ENCODE peak calls at places on chromosomes 11 and 22, in eight cellular contexts. One of them, this sample, is unnamed. For H3K9me3 and H3K36me3, the result is how much of the 10 kb centered on the place peaks cover.

GRCh38 chr11:65057526-65057925 is 827 bp downstream of the NAALADL1 start:
- DNase-seq in HCT116: no peak
- DNase-seq in right atrium auricular region: no peak
- DNase-seq in adipocyte: no peak
- DNase-seq in left ventricle myocardium inferior: no peak
- DNase-seq in GM23248: no peak
- DNase-seq in IMR-90: no peak
- DNase-seq in mucosa of descending colon: no peak
- DNase-seq in this sample: no peak

GRCh38 chr11:95567685-95568084 is 221.9 kb downstream of the FAM76B start:
- DNase-seq in HCT116: no peak
- DNase-seq in right atrium auricular region: no peak
- DNase-seq in adipocyte: peak
- DNase-seq in left ventricle myocardium inferior: no peak
- DNase-seq in GM23248: peak
- DNase-seq in IMR-90: peak
- DNase-seq in mucosa of descending colon: no peak
- DNase-seq in this sample: no peak

GRCh38 chr11:118928870-118929495 is 3.3 kb upstream of the BCL9L start:
- DNase-seq in HCT116: no peak
- DNase-seq in right atrium auricular region: no peak
- DNase-seq in adipocyte: peak
- DNase-seq in left ventricle myocardium inferior: peak
- DNase-seq in GM23248: peak
- DNase-seq in IMR-90: peak
- DNase-seq in mucosa of descending colon: peak
- DNase-seq in this sample: peak

GRCh38 chr11:35619754-35620640 is 1.7 kb downstream of the FJX1 start:
- DNase-seq in HCT116: no peak
- DNase-seq in right atrium auricular region: no peak
- DNase-seq in adipocyte: peak
- DNase-seq in left ventricle myocardium inferior: peak
- DNase-seq in GM23248: no peak
- DNase-seq in IMR-90: peak
- DNase-seq in mucosa of descending colon: peak
- DNase-seq in this sample: peak

GRCh38 chr11:27592111-27592780 is 85.7 kb upstream of the LIN7C start:
- DNase-seq in HCT116: no peak
- DNase-seq in right atrium auricular region: no peak
- DNase-seq in adipocyte: peak
- DNase-seq in left ventricle myocardium inferior: no peak
- DNase-seq in GM23248: peak
- DNase-seq in IMR-90: peak
- DNase-seq in mucosa of descending colon: no peak
- DNase-seq in this sample: no peak

GRCh38 chr11:112784323-112785073 is 176.7 kb upstream of the NCAM1 start:
- DNase-seq in HCT116: no peak
- DNase-seq in right atrium auricular region: peak
- DNase-seq in adipocyte: no peak
- DNase-seq in left ventricle myocardium inferior: peak
- DNase-seq in GM23248: peak
- DNase-seq in IMR-90: no peak
- DNase-seq in mucosa of descending colon: no peak
- DNase-seq in this sample: peak

GRCh38 chr22:25448435-25449051 is 115.9 kb upstream of the GRK3 start:
- DNase-seq in HCT116: no peak
- DNase-seq in right atrium auricular region: no peak
- DNase-seq in adipocyte: peak
- DNase-seq in left ventricle myocardium inferior: no peak
- DNase-seq in GM23248: peak
- DNase-seq in IMR-90: peak
- DNase-seq in mucosa of descending colon: no peak
- DNase-seq in this sample: no peak

GRCh38 chr11:19380375-19380774 is 139.6 kb upstream of the E2F8 start:
- DNase-seq in HCT116: peak
- DNase-seq in right atrium auricular region: peak
- DNase-seq in adipocyte: peak
- DNase-seq in left ventricle myocardium inferior: no peak
- DNase-seq in GM23248: peak
- DNase-seq in IMR-90: peak
- DNase-seq in mucosa of descending colon: no peak
- DNase-seq in this sample: peak

GRCh38 chr11:64044730-64045386 is 9.1 kb downstream of the FLRT1 start:
- DNase-seq in HCT116: no peak
- DNase-seq in right atrium auricular region: no peak
- DNase-seq in adipocyte: no peak
- DNase-seq in left ventricle myocardium inferior: no peak
- DNase-seq in GM23248: no peak
- DNase-seq in IMR-90: no peak
- DNase-seq in mucosa of descending colon: no peak
- DNase-seq in this sample: no peak

GRCh38 chr11:95821640-95822039 is 31.3 kb downstream of the CEP57 start:
- DNase-seq in HCT116: no peak
- DNase-seq in right atrium auricular region: no peak
- DNase-seq in adipocyte: peak
- DNase-seq in left ventricle myocardium inferior: no peak
- DNase-seq in GM23248: peak
- DNase-seq in IMR-90: peak
- DNase-seq in mucosa of descending colon: no peak
- DNase-seq in this sample: no peak

GRCh38 chr11:97290444-97291041 is 900.7 kb downstream of the JRKL start:
- DNase-seq in HCT116: no peak
- DNase-seq in right atrium auricular region: no peak
- DNase-seq in adipocyte: no peak
- DNase-seq in left ventricle myocardium inferior: no peak
- DNase-seq in GM23248: no peak
- DNase-seq in IMR-90: no peak
- DNase-seq in mucosa of descending colon: no peak
- DNase-seq in this sample: no peak

GRCh38 chr11:122139595-122139866 is 23.5 kb upstream of the BLID start:
- DNase-seq in HCT116: no peak
- DNase-seq in right atrium auricular region: no peak
- DNase-seq in adipocyte: no peak
- DNase-seq in left ventricle myocardium inferior: no peak
- DNase-seq in GM23248: no peak
- DNase-seq in IMR-90: peak
- DNase-seq in mucosa of descending colon: no peak
- DNase-seq in this sample: no peak

GRCh38 chr22:20316844-20317401 is 2.9 kb downstream of the DGCR6L start:
- DNase-seq in HCT116: no peak
- DNase-seq in right atrium auricular region: no peak
- DNase-seq in adipocyte: no peak
- DNase-seq in left ventricle myocardium inferior: no peak
- DNase-seq in GM23248: no peak
- DNase-seq in IMR-90: no peak
- DNase-seq in mucosa of descending colon: no peak
- DNase-seq in this sample: no peak

GRCh38 chr11:96177132-96177531 is 165.9 kb downstream of the MAML2 start:
- DNase-seq in HCT116: no peak
- DNase-seq in right atrium auricular region: no peak
- DNase-seq in adipocyte: no peak
- DNase-seq in left ventricle myocardium inferior: no peak
- DNase-seq in GM23248: no peak
- DNase-seq in IMR-90: no peak
- DNase-seq in mucosa of descending colon: no peak
- DNase-seq in this sample: no peak

GRCh38 chr11:71451596-71452353 is 1.2 kb upstream of the NADSYN1 start:
- DNase-seq in HCT116: no peak
- DNase-seq in right atrium auricular region: no peak
- DNase-seq in adipocyte: no peak
- DNase-seq in left ventricle myocardium inferior: no peak
- DNase-seq in GM23248: no peak
- DNase-seq in IMR-90: no peak
- DNase-seq in mucosa of descending colon: peak
- DNase-seq in this sample: no peak

GRCh38 chr11:129323896-129324522 is 51.6 kb upstream of the BARX2 start:
- DNase-seq in HCT116: no peak
- DNase-seq in right atrium auricular region: no peak
- DNase-seq in adipocyte: peak
- DNase-seq in left ventricle myocardium inferior: no peak
- DNase-seq in GM23248: peak
- DNase-seq in IMR-90: peak
- DNase-seq in mucosa of descending colon: no peak
- DNase-seq in this sample: no peak

GRCh38 chr11:114893329-114893728 is 215.0 kb downstream of the NXPE2 start:
- DNase-seq in HCT116: no peak
- DNase-seq in right atrium auricular region: no peak
- DNase-seq in adipocyte: no peak
- DNase-seq in left ventricle myocardium inferior: no peak
- DNase-seq in GM23248: no peak
- DNase-seq in IMR-90: no peak
- DNase-seq in mucosa of descending colon: no peak
- DNase-seq in this sample: no peak
- H3K9me3 ChIP-seq in HCT116: under half
- H3K9me3 ChIP-seq in right atrium auricular region: under half
- H3K9me3 ChIP-seq in adipocyte: under half
- H3K9me3 ChIP-seq in left ventricle myocardium inferior: under half
- H3K9me3 ChIP-seq in GM23248: under half
- H3K9me3 ChIP-seq in IMR-90: under half
- H3K9me3 ChIP-seq in mucosa of descending colon: under half
- H3K9me3 ChIP-seq in this sample: under half

GRCh38 chr11:803770-804598 is 1.0 kb downstream of the PIDD1 start:
- DNase-seq in HCT116: no peak
- DNase-seq in right atrium auricular region: no peak
- DNase-seq in adipocyte: peak
- DNase-seq in left ventricle myocardium inferior: no peak
- DNase-seq in GM23248: no peak
- DNase-seq in IMR-90: no peak
- DNase-seq in mucosa of descending colon: peak
- DNase-seq in this sample: no peak

GRCh38 chr11:804599-804964 is 449 bp downstream of the PIDD1 start:
- DNase-seq in HCT116: no peak
- DNase-seq in right atrium auricular region: no peak
- DNase-seq in adipocyte: no peak
- DNase-seq in left ventricle myocardium inferior: no peak
- DNase-seq in GM23248: no peak
- DNase-seq in IMR-90: no peak
- DNase-seq in mucosa of descending colon: peak
- DNase-seq in this sample: no peak

GRCh38 chr11:802018-802617 is 2.9 kb downstream of the PIDD1 start:
- DNase-seq in HCT116: no peak
- DNase-seq in right atrium auricular region: no peak
- DNase-seq in adipocyte: no peak
- DNase-seq in left ventricle myocardium inferior: no peak
- DNase-seq in GM23248: no peak
- DNase-seq in IMR-90: no peak
- DNase-seq in mucosa of descending colon: no peak
- DNase-seq in this sample: no peak

GRCh38 chr11:802693-803466 is 2.2 kb downstream of the PIDD1 start:
- DNase-seq in HCT116: no peak
- DNase-seq in right atrium auricular region: no peak
- DNase-seq in adipocyte: no peak
- DNase-seq in left ventricle myocardium inferior: no peak
- DNase-seq in GM23248: no peak
- DNase-seq in IMR-90: no peak
- DNase-seq in mucosa of descending colon: no peak
- DNase-seq in this sample: no peak

GRCh38 chr11:803467-803742 is 1.6 kb downstream of the PIDD1 start:
- DNase-seq in HCT116: no peak
- DNase-seq in right atrium auricular region: no peak
- DNase-seq in adipocyte: no peak
- DNase-seq in left ventricle myocardium inferior: no peak
- DNase-seq in GM23248: no peak
- DNase-seq in IMR-90: no peak
- DNase-seq in mucosa of descending colon: no peak
- DNase-seq in this sample: no peak
- H3K4me3 ChIP-seq in HCT116: no peak
- H3K4me3 ChIP-seq in right atrium auricular region: no peak
- H3K4me3 ChIP-seq in adipocyte: no peak
- H3K4me3 ChIP-seq in left ventricle myocardium inferior: no peak
- H3K4me3 ChIP-seq in GM23248: no peak
- H3K4me3 ChIP-seq in IMR-90: no peak
- H3K4me3 ChIP-seq in mucosa of descending colon: no peak
- H3K4me3 ChIP-seq in this sample: no peak

GRCh38 chr11:48154162-48154561 is 62.4 kb upstream of the OR4B1 start:
- DNase-seq in HCT116: no peak
- DNase-seq in right atrium auricular region: no peak
- DNase-seq in adipocyte: no peak
- DNase-seq in left ventricle myocardium inferior: no peak
- DNase-seq in GM23248: peak
- DNase-seq in IMR-90: peak
- DNase-seq in mucosa of descending colon: no peak
- DNase-seq in this sample: no peak

GRCh38 chr11:48148749-48149148 is 67.9 kb upstream of the OR4B1 start:
- DNase-seq in HCT116: no peak
- DNase-seq in right atrium auricular region: no peak
- DNase-seq in adipocyte: peak
- DNase-seq in left ventricle myocardium inferior: no peak
- DNase-seq in GM23248: no peak
- DNase-seq in IMR-90: no peak
- DNase-seq in mucosa of descending colon: no peak
- DNase-seq in this sample: peak

DNA sequence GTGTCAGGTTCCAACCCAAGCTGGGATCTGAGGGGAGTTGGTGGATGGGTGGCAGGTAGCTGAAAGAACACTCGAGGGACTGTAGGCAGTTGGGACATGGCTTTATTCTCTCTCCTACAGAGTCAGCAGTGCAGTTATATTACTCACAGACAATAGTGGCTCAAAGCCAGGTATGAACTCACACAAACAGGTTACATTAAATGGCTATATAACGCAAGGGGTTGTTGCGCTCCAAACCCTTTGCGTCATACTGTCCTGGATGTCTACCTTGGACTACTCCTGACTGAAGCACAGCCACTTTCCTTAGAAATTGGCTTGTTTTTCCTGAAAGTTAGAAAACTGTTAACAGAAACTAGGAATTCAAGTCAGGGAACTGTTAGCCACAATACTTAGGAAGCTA is 66.4 kb upstream of the OR4B1 start:
- DNase-seq in HCT116: no peak
- DNase-seq in right atrium auricular region: no peak
- DNase-seq in adipocyte: peak
- DNase-seq in left ventricle myocardium inferior: no peak
- DNase-seq in GM23248: peak
- DNase-seq in IMR-90: peak
- DNase-seq in mucosa of descending colon: no peak
- DNase-seq in this sample: no peak
- H3K36me3 ChIP-seq in HCT116: under half
- H3K36me3 ChIP-seq in right atrium auricular region: under half
- H3K36me3 ChIP-seq in adipocyte: under half
- H3K36me3 ChIP-seq in left ventricle myocardium inferior: under half
- H3K36me3 ChIP-seq in GM23248: under half
- H3K36me3 ChIP-seq in IMR-90: under half
- H3K36me3 ChIP-seq in mucosa of descending colon: under half
- H3K36me3 ChIP-seq in this sample: half or more

DNA sequence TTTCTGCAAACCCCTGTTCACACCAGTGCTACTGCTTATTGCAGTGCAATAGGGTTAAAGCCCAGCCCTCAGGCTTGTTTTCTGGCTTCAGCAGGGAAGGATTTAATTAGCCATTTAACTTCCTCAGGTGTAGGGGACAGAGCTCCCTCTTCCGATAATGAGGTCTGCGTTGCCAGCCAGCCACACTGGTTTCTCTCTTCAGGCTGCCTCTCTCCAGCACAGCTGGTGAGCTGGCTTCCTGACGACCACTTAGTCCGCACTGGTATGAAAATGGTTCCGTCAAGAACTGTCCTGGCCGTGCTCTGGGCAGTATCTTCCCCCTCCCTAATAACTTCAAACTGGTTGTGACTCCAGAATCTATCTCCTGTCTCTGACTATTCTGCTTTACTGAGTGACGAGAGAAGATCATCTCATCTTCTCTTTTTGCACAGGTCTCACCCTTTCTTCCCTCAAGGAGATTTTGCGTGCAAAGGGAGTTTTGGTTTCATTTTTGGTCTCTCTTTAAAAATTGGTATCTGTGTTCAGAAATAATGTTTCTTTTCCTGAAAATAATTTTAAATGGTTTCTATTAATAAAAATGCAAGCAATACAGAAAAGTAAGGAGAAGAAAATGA is 49.2 kb downstream of the CNTN5 start:
- DNase-seq in HCT116: no peak
- DNase-seq in right atrium auricular region: no peak
- DNase-seq in adipocyte: peak
- DNase-seq in left ventricle myocardium inferior: no peak
- DNase-seq in GM23248: no peak
- DNase-seq in IMR-90: no peak
- DNase-seq in mucosa of descending colon: no peak
- DNase-seq in this sample: peak
- H3K9me3 ChIP-seq in HCT116: under half
- H3K9me3 ChIP-seq in right atrium auricular region: under half
- H3K9me3 ChIP-seq in adipocyte: under half
- H3K9me3 ChIP-seq in left ventricle myocardium inferior: under half
- H3K9me3 ChIP-seq in GM23248: under half
- H3K9me3 ChIP-seq in IMR-90: under half
- H3K9me3 ChIP-seq in mucosa of descending colon: under half
- H3K9me3 ChIP-seq in this sample: under half

This sample was measured in MG63.